ENCODE peak calls at places on chromosomes 2 and 18, in four cellular contexts. One of them, this sample, is unnamed.

GRCh38 chr2:37448342-37449120 is 104.1 kb downstream of the QPCT start:
- DNase-seq in stromal cell of bone marrow: no peak
- DNase-seq in NCI-H1092: no peak
- DNase-seq in amniotic stem cell: no peak
- DNase-seq in this sample: no peak

GRCh38 chr18:27748336-27748735 is 428.6 kb downstream of the CDH2 start:
- DNase-seq in stromal cell of bone marrow: no peak
- DNase-seq in NCI-H1092: no peak
- DNase-seq in amniotic stem cell: no peak
- DNase-seq in this sample: no peak

GRCh38 chr2:102660070-102660469 is 40.7 kb downstream of the SLC9A2 start:
- DNase-seq in stromal cell of bone marrow: no peak
- DNase-seq in NCI-H1092: no peak
- DNase-seq in amniotic stem cell: no peak
- DNase-seq in this sample: no peak

GRCh38 chr2:199629301-199629700 is 171.6 kb upstream of the SATB2 start:
- DNase-seq in stromal cell of bone marrow: no peak
- DNase-seq in NCI-H1092: no peak
- DNase-seq in amniotic stem cell: no peak
- DNase-seq in this sample: no peak

GRCh38 chr2:120418174-120418787 is 72.3 kb downstream of the INHBB start:
- DNase-seq in stromal cell of bone marrow: no peak
- DNase-seq in NCI-H1092: no peak
- DNase-seq in amniotic stem cell: no peak
- DNase-seq in this sample: no peak

GRCh38 chr2:72954376-72955187 is 37.3 kb downstream of the EMX1 start:
- DNase-seq in stromal cell of bone marrow: no peak
- DNase-seq in NCI-H1092: no peak
- DNase-seq in amniotic stem cell: no peak
- DNase-seq in this sample: no peak

GRCh38 chr2:219784178-219784577 is 156.7 kb downstream of the SLC4A3 start:
- DNase-seq in stromal cell of bone marrow: no peak
- DNase-seq in NCI-H1092: no peak
- DNase-seq in amniotic stem cell: no peak
- DNase-seq in this sample: no peak

GRCh38 chr2:53877556-53877955 is 17.8 kb upstream of the GPR75 start:
- DNase-seq in stromal cell of bone marrow: no peak
- DNase-seq in NCI-H1092: no peak
- DNase-seq in amniotic stem cell: no peak
- DNase-seq in this sample: no peak

GRCh38 chr18:47677952-47678351 is 252.5 kb downstream of the SMAD2 start:
- DNase-seq in stromal cell of bone marrow: no peak
- DNase-seq in NCI-H1092: no peak
- DNase-seq in amniotic stem cell: no peak
- DNase-seq in this sample: no peak

GRCh38 chr2:56102098-56102497 is 81.7 kb upstream of the CCDC85A start:
- DNase-seq in stromal cell of bone marrow: no peak
- DNase-seq in NCI-H1092: no peak
- DNase-seq in amniotic stem cell: no peak
- DNase-seq in this sample: no peak

GRCh38 chr2:69509750-69510140 is 72.5 kb upstream of the NFU1 start:
- DNase-seq in stromal cell of bone marrow: no peak
- DNase-seq in NCI-H1092: no peak
- DNase-seq in amniotic stem cell: no peak
- DNase-seq in this sample: no peak

GRCh38 chr2:216911008-216911407 is 51.1 kb upstream of the TNP1 start:
- DNase-seq in stromal cell of bone marrow: no peak
- DNase-seq in NCI-H1092: no peak
- DNase-seq in amniotic stem cell: no peak
- DNase-seq in this sample: no peak

GRCh38 chr2:231765496-231765929 is 15.6 kb downstream of the PDE6D start:
- DNase-seq in stromal cell of bone marrow: no peak
- DNase-seq in NCI-H1092: no peak
- DNase-seq in amniotic stem cell: no peak
- DNase-seq in this sample: no peak

GRCh38 chr18:34590503-34590902 is 119.6 kb upstream of the DTNA start:
- DNase-seq in stromal cell of bone marrow: no peak
- DNase-seq in NCI-H1092: no peak
- DNase-seq in amniotic stem cell: no peak
- DNase-seq in this sample: no peak

GRCh38 chr18:72675394-72675793 is 131.3 kb upstream of the CBLN2 start:
- DNase-seq in stromal cell of bone marrow: no peak
- DNase-seq in NCI-H1092: no peak
- DNase-seq in amniotic stem cell: no peak
- DNase-seq in this sample: no peak

GRCh38 chr18:22933206-22933957 is at the start of gene RBBP8:
- DNase-seq in stromal cell of bone marrow: peak
- DNase-seq in NCI-H1092: peak
- DNase-seq in amniotic stem cell: peak
- DNase-seq in this sample: peak

GRCh38 chr2:150997066-150997465 is 264.6 kb downstream of the RBM43 start:
- DNase-seq in stromal cell of bone marrow: no peak
- DNase-seq in NCI-H1092: no peak
- DNase-seq in amniotic stem cell: no peak
- DNase-seq in this sample: no peak